ENCODE peak calls at places on chromosomes 12 and 14, in four cellular contexts. L, Q, Z and W are unnamed samples.

GRCh38 chr14:20035449-20035848 is 389 bp downstream of the OR4K13 start:
- DNase-seq in L (no peak), Q (no peak), Z (no peak), W (no peak)

GRCh38 chr14:51095854-51096823 is 1.2 kb upstream of the TRIM9 start:
- DNase-seq in L (peak), Q (peak), Z (no peak), W (peak)

GRCh38 chr14:71181215-71182003 is 274.1 kb downstream of the PCNX1 start:
- DNase-seq in L (no peak), Q (no peak), Z (no peak), W (no peak)

GRCh38 chr12:19850341-19851065 is 411.2 kb downstream of the AEBP2 start:
- DNase-seq in L (no peak), Q (peak), Z (no peak), W (peak)

GRCh38 chr14:79598339-79598738 is 613.0 kb downstream of the DIO2 start:
- DNase-seq in L (no peak), Q (no peak), Z (no peak), W (peak)

GRCh38 chr12:15811192-15812127 is 22.3 kb upstream of the EPS8 start:
- DNase-seq in L (no peak), Q (no peak), Z (no peak), W (peak)

GRCh38 chr12:95326855-95327254 is 109.2 kb downstream of the VEZT start:
- DNase-seq in L (no peak), Q (no peak), Z (no peak), W (no peak)

GRCh38 chr12:95608252-95609033 is 57.2 kb upstream of the USP44 start:
- DNase-seq in L (no peak), Q (no peak), Z (peak), W (peak)

GRCh38 chr14:63896278-63896720 is 43.5 kb downstream of the SYNE2 start:
- DNase-seq in L (no peak), Q (no peak), Z (no peak), W (peak)

GRCh38 chr12:68521848-68522502 is 88.7 kb upstream of the RAP1B start:
- DNase-seq in L (no peak), Q (no peak), Z (no peak), W (no peak)

GRCh38 chr12:100752841-100753240 is 41.7 kb upstream of the ANO4 start:
- DNase-seq in L (no peak), Q (peak), Z (no peak), W (no peak)

GRCh38 chr14:95460647-95461478 is 55.6 kb downstream of the SYNE3 start:
- DNase-seq in L (no peak), Q (peak), Z (no peak), W (peak)

GRCh38 chr14:94041551-94042346 is 15.6 kb downstream of the OTUB2 start:
- DNase-seq in L (no peak), Q (no peak), Z (no peak), W (peak)

GRCh38 chr14:67411375-67411774 is 590 bp downstream of the PLEK2 start:
- DNase-seq in L (no peak), Q (no peak), Z (no peak), W (no peak)

GRCh38 chr12:79020106-79020505 is 155.5 kb downstream of the SYT1 start:
- DNase-seq in L (no peak), Q (no peak), Z (no peak), W (peak)

GRCh38 chr12:1595026-1595561 is 713 bp upstream of the FBXL14 start:
- DNase-seq in L (no peak), Q (no peak), Z (no peak), W (peak)

GRCh38 chr12:9669019-9669326 is 540 bp upstream of the CLEC2D start:
- DNase-seq in L (no peak), Q (no peak), Z (no peak), W (no peak)

GRCh38 chr12:67925077-67925476 is 64.2 kb upstream of the IFNG-AS1 start:
- DNase-seq in L (no peak), Q (no peak), Z (no peak), W (peak)

GRCh38 chr14:56730468-56731145 is 79.7 kb downstream of the OTX2 start:
- DNase-seq in L (no peak), Q (peak), Z (no peak), W (no peak)

GRCh38 chr14:64768401-64769095 is 64.3 kb downstream of the PLEKHG3 start:
- DNase-seq in L (no peak), Q (peak), Z (no peak), W (no peak)

GRCh38 chr14:25233613-25234012 is 183.7 kb upstream of the STXBP6 start:
- DNase-seq in L (no peak), Q (no peak), Z (no peak), W (no peak)

GRCh38 chr12:109654357-109654756 is 59.3 kb upstream of the FAM222A start:
- DNase-seq in L (no peak), Q (no peak), Z (no peak), W (no peak)

GRCh38 chr14:89247457-89248122 is 169.4 kb downstream of the FOXN3 start:
- DNase-seq in L (no peak), Q (no peak), Z (no peak), W (no peak)

GRCh38 chr12:29610473-29611174 is 113.1 kb upstream of the OVCH1 start:
- DNase-seq in L (no peak), Q (peak), Z (no peak), W (no peak)

GRCh38 chr14:76489667-76490066 is 113.7 kb downstream of the ESRRB start:
- DNase-seq in L (no peak), Q (no peak), Z (no peak), W (no peak)

GRCh38 chr14:59739794-59740193 is 130.8 kb downstream of the RTN1 start:
- DNase-seq in L (no peak), Q (no peak), Z (no peak), W (no peak)

GRCh38 chr14:76904740-76905569 is 78.7 kb downstream of the LRRC74A start:
- DNase-seq in L (no peak), Q (no peak), Z (no peak), W (peak)

GRCh38 chr12:43285248-43285647 is 266.8 kb downstream of the ADAMTS20 start:
- DNase-seq in L (no peak), Q (no peak), Z (no peak), W (peak)

GRCh38 chr12:65891987-65892481 is 67.8 kb downstream of the HMGA2 start:
- DNase-seq in L (no peak), Q (peak), Z (no peak), W (peak)

GRCh38 chr12:109738878-109739665 is 25.4 kb downstream of the FAM222A start:
- DNase-seq in L (no peak), Q (no peak), Z (no peak), W (no peak)

GRCh38 chr12:62434504-62435336 is 31.9 kb upstream of the MON2 start:
- DNase-seq in L (no peak), Q (no peak), Z (no peak), W (no peak)

GRCh38 chr14:71359823-71360222 is 452.6 kb downstream of the PCNX1 start:
- DNase-seq in L (no peak), Q (no peak), Z (no peak), W (no peak)

GRCh38 chr12:6052940-6053329 is 71.5 kb downstream of the VWF start:
- DNase-seq in L (no peak), Q (no peak), Z (no peak), W (no peak)

GRCh38 chr14:76324133-76324532 is 51.8 kb upstream of the ESRRB start:
- DNase-seq in L (no peak), Q (no peak), Z (no peak), W (no peak)

GRCh38 chr14:102264355-102264754 is 40.6 kb downstream of the MOK start:
- DNase-seq in L (no peak), Q (no peak), Z (no peak), W (no peak)

GRCh38 chr14:102264775-102265174 is 40.2 kb downstream of the MOK start:
- DNase-seq in L (no peak), Q (no peak), Z (no peak), W (no peak)

GRCh38 chr14:102258136-102258535 is 46.8 kb downstream of the MOK start:
- DNase-seq in L (no peak), Q (no peak), Z (no peak), W (no peak)

DNA sequence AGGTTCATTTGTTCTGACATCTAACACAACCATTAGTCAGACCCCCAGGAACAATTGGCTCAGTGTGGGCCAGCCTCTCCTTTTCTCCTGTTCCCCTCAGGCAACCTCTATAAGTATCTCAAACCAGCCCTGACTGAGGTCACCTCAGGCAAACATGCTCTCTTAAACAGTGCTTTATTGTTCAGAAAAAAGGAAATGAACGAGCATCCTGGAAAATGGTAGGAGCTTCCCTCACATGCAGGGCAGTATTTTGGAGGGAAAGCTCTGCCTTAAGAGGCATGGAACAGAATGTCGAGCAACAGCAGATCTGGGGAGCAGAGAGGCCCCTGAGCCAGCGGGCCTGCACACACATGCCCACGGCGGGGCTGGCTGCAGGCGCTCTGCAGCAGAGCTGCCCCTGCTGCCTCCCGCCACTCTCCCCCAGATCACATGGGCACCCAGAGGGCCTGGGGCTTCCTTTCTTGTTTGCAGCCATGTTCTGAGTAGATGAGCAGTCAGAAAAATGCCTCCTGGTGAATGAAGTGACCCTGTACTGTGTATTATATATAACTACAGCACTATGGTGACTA is 42.0 kb downstream of the MOK start:
- DNase-seq in L (peak), Q (peak), Z (no peak), W (no peak)
- H2BK120ac ChIP-seq in L (no peak), Q (no peak), Z (no peak), W (no peak)

DNA sequence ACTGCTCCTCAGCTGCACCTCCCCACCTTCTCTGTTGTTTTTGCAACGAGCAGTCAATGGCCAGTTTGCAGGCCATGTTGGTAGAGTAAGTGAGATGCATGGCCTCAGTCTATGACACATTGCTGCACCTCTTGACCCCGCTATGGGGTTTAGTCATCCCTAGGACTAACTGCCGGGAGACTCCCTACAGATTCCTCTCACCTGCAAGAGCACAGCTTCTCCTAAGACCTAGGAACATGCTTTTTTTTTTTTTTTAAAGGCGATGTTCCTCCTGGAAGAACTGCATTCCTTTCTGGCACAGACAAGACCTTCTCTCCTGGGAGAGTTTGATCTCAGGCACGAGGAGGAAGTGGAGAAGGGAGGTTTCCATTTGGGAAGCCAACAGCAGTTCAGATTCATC is 104.3 kb downstream of the LGMN start:
- DNase-seq in L (no peak), Q (no peak), Z (no peak), W (peak)
- H2BK120ac ChIP-seq in L (no peak), Q (no peak), Z (no peak), W (no peak)

GRCh38 chr12:51848843-51849735 is 571 bp upstream of the FIGNL2 start:
- DNase-seq in L (peak), Q (peak), Z (no peak), W (peak)

GRCh38 chr12:51846911-51847829 is 1.3 kb downstream of the FIGNL2 start:
- DNase-seq in L (peak), Q (peak), Z (no peak), W (peak)

GRCh38 chr12:51846209-51846779 is 2.2 kb downstream of the FIGNL2 start:
- DNase-seq in L (no peak), Q (no peak), Z (no peak), W (no peak)

GRCh38 chr12:51850081-51850932 is 1.8 kb upstream of the FIGNL2 start:
- DNase-seq in L (no peak), Q (no peak), Z (no peak), W (no peak)

GRCh38 chr12:51847830-51848727 is at the start of gene FIGNL2:
- DNase-seq in L (peak), Q (peak), Z (no peak), W (peak)
- H2BK120ac ChIP-seq in L (peak), Q (peak), Z (no peak), W (peak)

GRCh38 chr12:111396726-111397445 is 8.8 kb upstream of the SH2B3 start:
- DNase-seq in L (peak), Q (peak), Z (peak), W (peak)
- H2BK120ac ChIP-seq in L (no peak), Q (no peak), Z (no peak), W (peak)

GRCh38 chr14:69996197-69996596 is 117.0 kb downstream of the SMOC1 start:
- DNase-seq in L (no peak), Q (no peak), Z (no peak), W (peak)
- H2BK120ac ChIP-seq in L (no peak), Q (no peak), Z (no peak), W (no peak)

GRCh38 chr14:69050235-69051184 is 71.4 kb upstream of the ACTN1 start:
- DNase-seq in L (no peak), Q (peak), Z (no peak), W (peak)
- H2BK120ac ChIP-seq in L (no peak), Q (no peak), Z (no peak), W (no peak)

GRCh38 chr14:57828713-57829112 is 37.2 kb downstream of the SLC35F4 start:
- DNase-seq in L (no peak), Q (no peak), Z (no peak), W (no peak)
- H2BK120ac ChIP-seq in L (no peak), Q (no peak), Z (no peak), W (no peak)

DNA sequence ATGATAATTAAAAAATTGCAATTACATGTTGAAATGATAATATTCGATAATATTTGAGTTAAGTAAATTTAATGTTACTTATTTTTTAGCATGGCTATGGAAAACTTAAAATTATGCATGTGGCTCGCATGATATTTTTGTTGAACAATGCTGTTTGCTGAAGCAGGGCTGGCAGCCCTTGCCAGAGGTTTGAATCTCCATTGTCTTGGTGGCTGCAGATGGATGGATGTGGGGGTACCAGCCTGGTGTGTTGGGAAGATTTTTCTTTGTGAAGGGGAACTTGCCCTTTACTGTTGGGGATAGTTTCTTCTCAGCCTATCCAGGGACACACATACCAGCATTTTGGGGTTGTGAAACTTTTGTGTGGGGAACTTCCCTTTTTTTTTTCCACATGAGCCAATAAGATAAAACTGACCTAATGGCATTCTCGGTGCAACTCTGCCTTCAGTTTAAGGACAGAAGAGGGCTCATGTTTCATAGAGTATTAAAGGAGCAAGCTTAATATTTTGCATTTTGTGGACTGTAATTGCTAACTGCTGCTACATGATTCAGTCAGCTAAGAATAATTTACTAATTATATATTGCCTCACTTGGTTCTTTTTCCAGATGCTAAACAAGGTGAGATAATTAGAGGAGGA is 8.8 kb downstream of the RASSF3 start:
- DNase-seq in L (no peak), Q (no peak), Z (no peak), W (peak)
- H2BK120ac ChIP-seq in L (no peak), Q (no peak), Z (no peak), W (no peak)

DNA sequence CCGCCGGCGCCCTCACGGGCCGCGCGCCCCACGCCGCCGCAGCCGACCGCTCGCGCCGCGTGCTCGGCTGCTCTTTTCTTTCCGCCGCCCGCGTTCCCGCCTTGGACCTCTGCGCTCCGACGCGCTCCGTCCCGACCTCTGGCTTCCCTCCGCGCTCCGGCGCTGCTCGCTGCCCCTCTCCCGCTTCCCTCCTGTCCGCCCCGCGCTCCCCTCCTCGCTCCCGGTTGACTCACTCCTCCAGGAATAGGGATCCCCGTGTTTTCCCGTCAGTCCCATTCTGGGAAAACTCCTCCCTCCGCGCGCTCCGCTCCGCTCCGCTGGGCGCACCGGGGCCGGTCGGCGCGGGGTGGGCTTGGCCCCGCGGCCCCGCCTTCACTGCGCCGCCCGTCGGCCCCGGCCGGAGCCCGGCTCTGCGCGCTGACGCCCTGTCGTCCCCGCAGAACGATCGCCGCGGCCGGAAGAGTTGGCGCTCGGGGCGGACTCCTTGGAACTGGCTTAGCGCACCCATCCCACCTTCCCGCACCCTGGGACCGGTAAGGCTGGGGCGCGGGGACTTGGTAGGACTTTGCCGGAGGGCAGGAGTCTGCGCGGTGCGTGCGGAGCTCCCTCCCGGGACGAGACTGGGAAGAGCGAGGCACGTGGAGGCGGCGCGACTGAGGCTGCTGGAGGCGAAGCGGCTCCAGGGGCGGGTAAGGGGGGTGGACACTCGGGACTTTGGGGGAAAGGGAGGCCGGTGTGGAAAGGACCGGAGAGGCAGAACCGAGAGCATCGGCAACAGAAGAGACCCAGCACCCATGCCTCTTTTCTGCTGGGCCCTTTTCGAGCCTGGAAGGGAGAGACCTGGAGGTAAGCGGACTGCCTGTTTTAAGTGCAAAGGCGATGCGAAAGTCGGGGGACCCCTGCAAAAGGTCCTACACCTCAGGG is 573 bp downstream of the TEAD4 start:
- DNase-seq in L (peak), Q (peak), Z (no peak), W (peak)
- H2BK120ac ChIP-seq in L (peak), Q (peak), Z (no peak), W (no peak)

DNA sequence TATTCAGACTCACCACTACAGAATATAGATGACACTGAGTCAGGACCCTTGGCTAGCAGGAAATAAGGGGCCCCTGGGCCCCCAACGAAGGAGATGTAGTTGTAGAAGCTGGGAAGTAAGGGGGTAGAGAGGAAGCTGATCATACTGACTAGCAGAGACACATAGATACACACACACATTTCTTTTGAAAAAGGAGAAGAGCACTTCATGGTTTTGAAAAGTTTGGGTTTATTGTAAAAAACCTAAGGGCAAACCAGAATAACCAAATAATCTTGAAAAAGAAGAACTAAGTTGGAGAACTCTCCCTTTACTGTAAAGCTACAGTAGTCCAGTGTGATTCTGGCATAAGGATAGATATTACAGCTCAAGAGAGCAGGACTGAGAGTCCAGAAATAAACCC is 5.7 kb upstream of the HCAR3 start:
- DNase-seq in L (no peak), Q (no peak), Z (no peak), W (no peak)
- H2BK120ac ChIP-seq in L (no peak), Q (no peak), Z (no peak), W (no peak)